ENCODE peak calls at places on chromosome 9, in six cellular contexts. V, Y, E, O, P and N are unnamed samples.

GRCh38 chr9:132534832-132535231 is 47.6 kb upstream of the BARHL1 start:
- DNase-seq in V (no peak), E (no peak), P (no peak), O (no peak), Y (no peak), N (no peak)

GRCh38 chr9:113548221-113549041 is 84.9 kb downstream of the RGS3 start:
- DNase-seq in O (no peak), Y (no peak), V (peak; percentile 43), P (peak; percentile 25), E (no peak), N (no peak)

GRCh38 chr9:23219471-23219870 is 606.6 kb downstream of the ELAVL2 start:
- DNase-seq in V (no peak), E (no peak), Y (no peak), O (no peak), P (no peak), N (no peak)

GRCh38 chr9:18362901-18363685 is 110.9 kb upstream of the ADAMTSL1 start:
- DNase-seq in Y (no peak), E (peak; percentile 54), O (no peak), P (peak; percentile 82), V (no peak), N (no peak)

GRCh38 chr9:96418920-96419690 is 935 bp upstream of the ZNF367 start:
- DNase-seq in E (peak; percentile 82), O (no peak), V (peak; percentile 88), P (peak; percentile 54), Y (peak; percentile 44), N (peak; percentile 70)

GRCh38 chr9:95138474-95138873 is 179.0 kb downstream of the FANCC start:
- DNase-seq in Y (peak; percentile 60), V (no peak), P (no peak), E (no peak), O (no peak), N (no peak)

GRCh38 chr9:114033397-114034103 is 44.5 kb downstream of the AMBP start:
- DNase-seq in O (no peak), V (no peak), E (peak; percentile 66), Y (peak; percentile 4), P (peak; percentile 19), N (peak; percentile 45)

GRCh38 chr9:72464819-72465218 is 56.6 kb upstream of the TMC1 start:
- DNase-seq in P (no peak), O (no peak), E (no peak), V (no peak), Y (no peak), N (no peak)

GRCh38 chr9:13125261-13125660 is 154.2 kb downstream of the MPDZ start:
- DNase-seq in O (no peak), V (no peak), Y (no peak), E (no peak), P (no peak), N (no peak)

GRCh38 chr9:94772654-94773303 is 46.3 kb downstream of the AOPEP start:
- DNase-seq in P (peak; percentile 80), E (no peak), V (no peak), O (peak; percentile 24), Y (no peak), N (no peak)

GRCh38 chr9:18014556-18014955 is 435.7 kb downstream of the SH3GL2 start:
- DNase-seq in Y (no peak), P (no peak), E (no peak), V (no peak), O (no peak), N (no peak)

GRCh38 chr9:99076030-99076429 is 28.9 kb upstream of the TGFBR1 start:
- DNase-seq in E (no peak), V (no peak), P (no peak), Y (no peak), O (no peak), N (no peak)

GRCh38 chr9:90307177-90307833 is 335.3 kb downstream of the DIRAS2 start:
- DNase-seq in E (peak; percentile 19), Y (no peak), P (peak; percentile 52), O (no peak), V (no peak), N (no peak)

GRCh38 chr9:127320122-127320378 is 55.5 kb downstream of the GARNL3 start:
- DNase-seq in Y (no peak), V (no peak), P (no peak), E (no peak), O (no peak), N (no peak)

DNA sequence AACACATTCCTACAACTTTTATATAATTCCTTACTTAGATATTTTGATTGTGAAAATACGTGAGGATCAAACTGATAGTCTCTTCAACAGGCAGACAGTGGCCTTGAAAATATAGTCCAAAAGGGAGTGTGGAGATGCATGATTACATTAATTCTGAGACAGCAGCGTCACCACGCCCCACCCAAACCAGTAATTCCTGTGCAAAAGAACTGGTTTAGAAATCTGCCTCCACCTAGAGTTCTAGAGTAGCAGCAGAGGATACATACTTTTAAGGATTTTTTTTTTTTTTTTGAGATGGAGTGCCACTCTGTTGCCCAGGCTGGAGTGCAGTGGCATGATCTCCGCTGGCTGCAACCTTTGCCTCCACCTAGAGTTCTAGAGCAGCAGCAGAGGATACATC is 1.6 kb upstream of the TUT7 start:
- DNase-seq in V (no peak), Y (peak; percentile 58), O (no peak), P (no peak), E (peak; percentile 80), N (no peak)
- TF ChIP-seq CTCF in V (no peak), Y (no peak), O (no peak), P (no peak), E (no peak), N (no peak)

DNA sequence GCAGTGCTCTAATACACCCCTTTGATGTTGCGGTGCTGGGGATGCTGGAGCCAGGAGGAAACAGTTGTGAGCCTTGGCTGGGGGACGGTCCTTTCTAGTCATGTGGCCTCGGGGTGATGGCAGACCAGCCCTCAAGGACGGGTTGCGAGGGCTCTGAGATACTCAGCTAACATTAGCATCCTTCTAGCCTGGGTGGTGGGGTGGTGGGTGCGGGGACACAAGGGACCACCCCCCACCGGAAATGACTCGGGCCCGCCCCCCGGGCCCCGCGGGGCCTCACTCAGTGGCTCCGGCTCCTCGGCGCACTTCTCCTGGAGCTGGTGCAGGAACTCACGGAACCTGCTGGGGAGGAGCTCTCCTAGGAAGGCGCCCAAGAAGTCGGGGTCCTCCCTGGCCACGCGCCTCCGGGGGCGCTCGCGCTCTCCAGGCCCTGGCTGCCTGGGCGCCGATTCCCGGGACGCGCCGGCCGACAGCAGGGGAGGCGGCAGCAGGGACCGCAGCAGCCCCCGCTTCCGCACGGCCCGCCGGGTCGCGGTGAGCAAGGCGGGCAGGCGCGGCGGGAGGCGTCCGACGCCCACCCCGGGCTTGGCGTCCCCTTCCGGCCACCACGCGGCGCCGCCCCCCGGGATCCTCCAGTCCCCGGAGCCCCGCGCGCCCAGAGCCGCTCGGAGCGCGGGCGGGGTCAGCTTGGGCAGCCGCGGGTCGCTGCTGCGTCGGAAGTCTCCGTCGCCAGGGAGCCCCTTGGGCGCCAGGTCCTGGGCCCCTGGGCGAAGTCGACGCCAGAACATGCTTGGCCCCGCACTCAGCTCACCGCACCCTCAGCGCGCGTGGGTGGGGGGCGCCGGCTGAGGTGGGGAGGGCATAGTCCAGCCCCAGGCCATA is 873 bp downstream of the C9orf50 start:
- DNase-seq in O (no peak), V (no peak), Y (no peak), E (peak; percentile 93), P (no peak), N (peak; percentile 72)
- TF ChIP-seq CTCF in O (peak; percentile 22), V (no peak), Y (no peak), E (peak; percentile 22), P (peak; percentile 34), N (no peak)

GRCh38 chr9:37746448-37747270 is 6.9 kb upstream of the TRMT10B start:
- DNase-seq in O (no peak), Y (no peak), V (no peak), E (peak; percentile 83), P (no peak), N (no peak)
- TF ChIP-seq CTCF in O (no peak), Y (no peak), V (no peak), E (no peak), P (no peak), N (no peak)

GRCh38 chr9:34710023-34710422 is at the start of gene CCL21:
- DNase-seq in V (no peak), P (no peak), Y (no peak), O (no peak), E (no peak), N (no peak)
- TF ChIP-seq CTCF in V (no peak), P (no peak), Y (no peak), O (no peak), E (no peak), N (no peak)

DNA sequence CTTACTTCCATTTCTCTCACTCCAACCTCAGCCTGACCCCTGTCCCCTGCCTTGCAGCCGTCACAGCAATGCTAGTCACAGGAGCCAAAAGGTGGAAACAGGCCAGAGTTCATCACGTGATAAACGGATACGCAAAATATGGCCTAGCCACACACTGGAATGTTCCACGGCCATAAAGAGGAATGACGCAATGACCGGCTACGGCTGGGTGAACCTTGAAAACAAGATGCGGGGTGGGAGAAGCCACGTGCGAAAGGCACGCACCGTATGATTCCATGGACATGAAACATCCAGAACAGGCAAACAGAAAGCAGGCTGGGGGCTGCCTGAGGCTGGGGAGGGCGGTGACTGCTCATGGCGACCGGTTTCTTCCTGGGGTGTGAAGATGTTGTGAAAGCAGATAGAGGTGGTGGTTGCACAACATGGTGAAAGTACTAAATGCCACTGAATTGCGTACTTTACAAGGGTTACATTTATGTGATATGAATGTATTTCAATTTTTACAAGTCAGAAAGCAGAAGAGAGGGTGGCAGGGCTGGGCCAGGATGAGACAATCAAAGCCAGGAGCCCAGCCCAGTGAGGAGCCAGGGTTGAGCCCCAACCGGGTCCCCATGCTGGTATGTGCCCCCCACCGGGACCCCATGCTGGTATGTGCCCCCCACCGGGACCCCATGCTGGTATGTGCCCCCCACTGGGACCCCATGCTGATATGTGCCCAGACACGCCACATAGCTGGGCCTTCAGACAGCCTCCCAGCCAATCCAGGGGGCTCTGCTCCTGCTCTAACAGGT is 117.8 kb upstream of the SARDH start:
- DNase-seq in O (peak; percentile 64), Y (no peak), E (no peak), P (peak; percentile 74), V (no peak), N (no peak)
- TF ChIP-seq CTCF in O (no peak), Y (no peak), E (no peak), P (no peak), V (no peak), N (no peak)

GRCh38 chr9:121604654-121605053 is 46.8 kb upstream of the DAB2IP start:
- DNase-seq in O (no peak), P (no peak), Y (no peak), E (no peak), V (no peak), N (no peak)

GRCh38 chr9:121601234-121601633 is 50.2 kb upstream of the DAB2IP start:
- DNase-seq in Y (no peak), V (no peak), O (no peak), P (no peak), E (no peak), N (no peak)

GRCh38 chr9:121607434-121608248 is 43.8 kb upstream of the DAB2IP start:
- DNase-seq in E (no peak), Y (no peak), V (no peak), O (no peak), P (no peak), N (no peak)

GRCh38 chr9:121603028-121603427 is 48.4 kb upstream of the DAB2IP start:
- DNase-seq in Y (no peak), E (no peak), O (no peak), P (no peak), V (no peak), N (no peak)

DNA sequence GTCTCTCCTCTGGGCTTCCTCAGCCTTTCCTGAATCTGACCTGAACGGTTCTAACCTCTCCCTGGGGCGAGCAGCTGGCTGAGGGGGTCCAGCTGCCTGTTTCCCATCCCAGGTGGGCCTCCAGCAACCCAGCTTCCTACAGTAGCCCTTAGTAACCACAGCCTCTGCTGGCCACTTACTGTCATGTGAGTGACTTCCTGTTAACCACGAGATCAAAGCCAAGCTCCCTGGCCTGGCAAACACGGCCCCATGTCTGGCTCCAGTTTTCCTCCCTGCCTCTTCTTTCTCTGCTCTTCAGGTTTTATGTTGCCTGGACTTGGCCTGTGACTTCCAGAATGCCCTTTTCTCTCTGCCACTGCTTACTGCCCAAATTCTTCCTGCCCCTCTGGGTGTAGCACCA is 47.2 kb upstream of the DAB2IP start:
- DNase-seq in V (peak; percentile 5), O (no peak), Y (no peak), P (no peak), E (no peak), N (no peak)
- TF ChIP-seq CTCF in V (no peak), O (no peak), Y (no peak), P (no peak), E (no peak), N (no peak)